ENCODE peak calls at places on chromosomes 13 and 19, in four cellular contexts. A is uterus, H is IMR-90, W is stomach. V is an unnamed sample.

GRCh38 chr13:43528992-43529391 is 257.8 kb downstream of the ENOX1 start:
- DNase-seq in A (no peak), W (no peak), H (no peak), V (no peak)

GRCh38 chr13:81078048-81078447 is 737.1 kb upstream of the SPRY2 start:
- DNase-seq in H (no peak), A (no peak), W (no peak), V (no peak)

GRCh38 chr13:106573279-106573831 is 5.4 kb upstream of the ARGLU1 start:
- DNase-seq in A (peak; percentile 64), H (peak; percentile 52), W (no peak), V (no peak)

GRCh38 chr13:55577082-55577846 is 1563.5 kb upstream of the PRR20A start:
- DNase-seq in W (no peak), A (no peak), H (no peak), V (no peak)

GRCh38 chr13:36673838-36674326 is at the start of gene SERTM1:
- DNase-seq in A (peak; percentile 75), H (no peak), W (no peak), V (no peak)

GRCh38 chr19:28727133-28727834 is 485.7 kb downstream of the UQCRFS1 start:
- DNase-seq in H (no peak), W (no peak), A (no peak), V (no peak)

GRCh38 chr19:17576758-17577532 is 21.5 kb downstream of the COLGALT1 start:
- DNase-seq in W (no peak), H (no peak), A (peak; percentile 27), V (no peak)

GRCh38 chr19:41921280-41922219 is 6.7 kb downstream of the ERFL start:
- DNase-seq in H (no peak), W (no peak), A (no peak), V (no peak)

GRCh38 chr19:40714519-40715299 is 2.0 kb downstream of the COQ8B start:
- DNase-seq in W (peak; percentile 95), H (peak; percentile 89), A (peak; percentile 95), V (peak; percentile 98)

GRCh38 chr13:103066991-103067390 is 774 bp upstream of the SLC10A2 start:
- DNase-seq in W (no peak), A (no peak), H (no peak), V (no peak)

GRCh38 chr13:103067751-103068563 is 1.7 kb upstream of the SLC10A2 start:
- DNase-seq in W (no peak), H (no peak), A (no peak), V (no peak)

GRCh38 chr13:103062079-103062478 is 4.1 kb downstream of the SLC10A2 start:
- DNase-seq in A (no peak), H (no peak), W (no peak), V (no peak)

GRCh38 chr13:103063376-103063775 is 2.8 kb downstream of the SLC10A2 start:
- DNase-seq in H (no peak), W (no peak), A (no peak), V (no peak)

GRCh38 chr13:103066079-103066880 is at the start of gene SLC10A2:
- DNase-seq in W (no peak), A (no peak), H (no peak), V (no peak)
- TF ChIP-seq POLR2A in W (no peak), A (no peak), H (no peak), V (no peak)

GRCh38 chr19:58399903-58400637 is 4.6 kb downstream of the RNF225 start:
- DNase-seq in H (no peak), A (no peak), W (no peak), V (no peak)
- H3K4me3 ChIP-seq in H (peak overlapping the region; percentile 52), A (no peak overlapping the region), W (peak overlapping the region; percentile 71), V (peak overlapping the region; percentile 65)

DNA sequence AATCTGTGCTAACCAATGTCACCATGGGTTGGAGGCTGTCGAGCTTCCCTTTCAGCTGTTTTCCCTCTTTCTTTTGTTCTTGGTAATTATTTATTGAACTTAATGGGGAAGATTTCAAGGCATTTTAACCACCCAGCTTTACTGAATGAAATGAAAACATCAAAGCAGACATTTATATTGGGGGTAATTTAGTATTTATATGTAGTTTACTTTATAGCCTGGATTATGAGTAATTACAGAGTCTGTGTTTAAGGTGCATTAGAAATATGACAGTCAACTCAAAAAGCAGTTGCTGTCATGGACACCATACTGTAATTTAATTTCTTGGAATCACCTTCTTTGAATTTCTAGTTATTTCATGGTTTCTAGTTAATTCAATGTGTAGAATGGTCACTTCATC is 42.0 kb downstream of the TNFRSF19 start:
- DNase-seq in W (no peak), H (no peak), A (no peak), V (no peak)
- TF ChIP-seq POLR2A in W (no peak), H (no peak), A (no peak), V (no peak)

GRCh38 chr19:12838182-12838890 is at the start of gene MAST1:
- DNase-seq in W (peak; percentile 50), A (no peak), H (no peak), V (no peak)
- H3K4me3 ChIP-seq in W (peak within 1 kb of the TSS; percentile 39), A (no peak within 1 kb of the TSS), H (peak within 1 kb of the TSS; percentile 34), V (peak within 1 kb of the TSS; percentile 51)